ENCODE peak calls at places on chromosomes 12 and 14, in seven cellular contexts. E is tibial artery; P is uterus; O is hepatocyte; K is sigmoid colon; R is effector memory CD4-positive, alpha-beta T cell; D is tibial nerve. B is an unnamed sample. For H3K27me3, the result is how much of the 10 kb centered on the place peaks cover.

GRCh38 chr14:45664668-45665356 is 411.8 kb upstream of the MIS18BP1 start:
- DNase-seq in E (no peak), P (no peak), O (no peak), K (no peak), R (no peak), D (no peak), B (no peak)

GRCh38 chr12:65734226-65734625 is 90.1 kb upstream of the HMGA2 start:
- DNase-seq in E (no peak), P (no peak), O (no peak), K (no peak), R (no peak), D (no peak), B (no peak)

GRCh38 chr12:79433465-79434072 is 257.2 kb downstream of the PAWR start:
- DNase-seq in E (no peak), P (no peak), O (no peak), K (no peak), R (no peak), D (no peak), B (no peak)

GRCh38 chr14:75418779-75419768 is 8.7 kb upstream of the JDP2 start:
- DNase-seq in E (no peak), P (no peak), O (peak), K (no peak), R (no peak), D (no peak), B (peak)

GRCh38 chr14:38339704-38340103 is 83.8 kb upstream of the CLEC14A start:
- DNase-seq in E (no peak), P (no peak), O (no peak), K (no peak), R (no peak), D (no peak), B (no peak)

GRCh38 chr12:93709386-93709785 is 32.2 kb downstream of the CRADD start:
- DNase-seq in E (no peak), P (no peak), O (no peak), K (no peak), R (no peak), D (no peak), B (no peak)

GRCh38 chr14:79134346-79134745 is 964.2 kb downstream of the NRXN3 start:
- DNase-seq in E (no peak), P (no peak), O (no peak), K (no peak), R (no peak), D (no peak), B (no peak)

GRCh38 chr12:3040663-3041544 is 36.3 kb upstream of the TSPAN9 start:
- DNase-seq in E (no peak), P (no peak), O (no peak), K (no peak), R (no peak), D (no peak), B (no peak)

GRCh38 chr12:32070370-32070769 is 36.3 kb upstream of the BICD1 start:
- DNase-seq in E (no peak), P (no peak), O (no peak), K (no peak), R (no peak), D (no peak), B (no peak)

GRCh38 chr14:25090716-25091454 is 40.9 kb upstream of the STXBP6 start:
- DNase-seq in E (no peak), P (no peak), O (peak), K (no peak), R (no peak), D (no peak), B (no peak)

GRCh38 chr12:90908465-90908864 is 46.5 kb downstream of the CCER1 start:
- DNase-seq in E (no peak), P (no peak), O (no peak), K (no peak), R (no peak), D (no peak), B (no peak)

GRCh38 chr14:75578786-75579781 is 664 bp downstream of the FLVCR2 start:
- DNase-seq in E (peak), P (peak), O (peak), K (peak), R (no peak), D (peak), B (peak)

GRCh38 chr14:38261620-38262019 is 5.7 kb upstream of the CLEC14A start:
- DNase-seq in E (no peak), P (no peak), O (no peak), K (no peak), R (no peak), D (no peak), B (no peak)

GRCh38 chr12:165862-166368 is 48.0 kb downstream of the SLC6A12 start:
- DNase-seq in E (no peak), P (no peak), O (no peak), K (no peak), R (no peak), D (no peak), B (no peak)

DNA sequence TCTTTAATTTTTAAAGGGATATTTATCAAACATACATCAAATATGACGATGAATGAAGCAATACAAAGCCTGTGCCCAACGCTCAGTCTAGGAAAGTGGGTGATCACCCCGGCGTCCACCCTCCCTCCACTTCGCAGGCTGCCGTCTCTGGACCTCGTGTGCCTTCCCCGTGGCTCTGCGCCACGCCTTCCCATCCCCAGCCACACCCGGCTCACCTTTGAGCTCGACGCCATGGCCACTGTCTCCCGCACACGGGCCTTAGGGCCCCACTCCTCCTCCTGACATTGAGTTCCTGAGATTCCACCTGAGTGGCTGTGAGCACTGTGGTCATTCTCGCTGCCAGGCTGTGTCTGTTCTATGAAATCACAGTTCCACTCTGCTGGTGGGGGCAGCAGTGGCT is 56.7 kb downstream of the GALNT9 start:
- DNase-seq in E (no peak), P (no peak), O (no peak), K (no peak), R (no peak), D (no peak), B (no peak)
- H3K27me3 ChIP-seq in E (under half), P (under half), O (under half), K (under half), R (under half), D (half or more), B (under half)

DNA sequence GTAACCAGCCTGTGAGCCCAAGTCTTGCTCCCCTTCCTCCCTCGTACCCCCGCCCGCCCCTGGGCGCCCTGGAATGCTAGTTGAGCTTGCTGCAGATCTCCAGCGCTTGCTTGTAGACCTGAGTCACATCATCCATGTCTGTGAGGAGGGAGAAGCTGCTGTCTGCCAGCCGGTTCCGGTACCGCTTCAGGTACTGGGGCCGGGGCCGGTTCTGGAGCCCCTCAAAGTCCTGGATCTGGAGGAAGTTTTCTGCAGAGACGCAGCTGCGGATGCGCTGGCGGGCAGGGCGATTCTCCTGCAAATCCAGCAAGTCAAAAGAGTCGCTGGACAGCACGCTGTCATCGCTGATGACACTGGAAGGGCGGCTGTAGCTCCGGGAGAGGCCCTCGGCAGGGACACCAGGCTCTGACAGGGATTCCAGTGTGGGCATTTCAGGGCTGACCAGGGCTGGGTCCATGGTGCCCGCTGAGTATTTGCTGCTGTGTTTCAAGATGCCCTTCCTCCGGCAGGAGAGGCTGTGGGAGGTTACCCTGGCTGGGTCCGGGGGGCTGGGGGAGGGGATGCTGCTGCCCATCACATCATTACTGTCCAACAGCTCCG is 71.9 kb downstream of the NUAK1 start:
- DNase-seq in E (no peak), P (no peak), O (no peak), K (no peak), R (no peak), D (no peak), B (no peak)
- H3K4me3 ChIP-seq in E (no peak), P (no peak), O (no peak), K (no peak), R (no peak), D (no peak), B (no peak)

GRCh38 chr14:65826946-65827345 is 414.4 kb downstream of the FUT8 start:
- DNase-seq in E (no peak), P (no peak), O (no peak), K (no peak), R (no peak), D (no peak), B (no peak)
- H3K27me3 ChIP-seq in E (under half), P (under half), O (under half), K (under half), R (under half), D (under half), B (under half)

DNA sequence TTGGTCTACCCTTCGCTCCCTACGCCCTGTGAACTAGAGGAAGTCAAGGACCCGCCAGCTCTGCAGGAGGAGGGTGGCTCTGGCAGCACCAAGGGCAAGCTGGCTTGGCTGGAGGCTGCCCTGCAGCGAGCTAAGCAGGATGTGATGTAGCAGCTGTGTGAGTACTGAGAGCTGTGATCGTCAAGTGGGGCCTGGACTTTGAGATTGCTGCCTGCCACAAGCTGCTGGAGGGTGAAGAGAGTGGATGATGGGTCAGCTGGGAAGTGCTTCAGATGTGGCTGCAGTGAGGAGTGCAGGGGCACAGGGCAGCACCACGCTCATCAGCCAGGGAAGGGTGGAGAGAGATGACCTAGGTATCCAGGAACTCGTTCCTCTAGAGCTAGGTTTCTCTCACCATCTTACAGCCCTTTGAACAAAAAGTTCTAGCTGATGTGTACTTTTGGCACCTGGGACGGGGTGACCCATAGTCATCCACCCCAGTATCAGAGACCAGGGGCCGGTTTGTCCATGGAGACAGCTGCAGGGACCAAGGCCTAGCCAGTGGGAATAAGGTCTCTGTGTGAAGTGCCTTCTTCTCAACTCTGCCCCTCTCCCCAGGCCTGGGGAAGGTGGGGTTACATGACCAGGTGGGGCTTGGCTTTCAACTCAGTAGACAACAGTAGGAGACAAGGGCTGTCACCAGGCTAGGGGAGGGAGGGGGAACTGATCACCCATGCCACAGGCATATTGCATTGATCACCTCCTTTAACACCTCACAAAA is 3.2 kb downstream of the KRT86 start:
- DNase-seq in E (no peak), P (no peak), O (no peak), K (no peak), R (no peak), D (no peak), B (no peak)
- H3K4me3 ChIP-seq in E (no peak), P (no peak), O (no peak), K (no peak), R (no peak), D (no peak), B (no peak)

DNA sequence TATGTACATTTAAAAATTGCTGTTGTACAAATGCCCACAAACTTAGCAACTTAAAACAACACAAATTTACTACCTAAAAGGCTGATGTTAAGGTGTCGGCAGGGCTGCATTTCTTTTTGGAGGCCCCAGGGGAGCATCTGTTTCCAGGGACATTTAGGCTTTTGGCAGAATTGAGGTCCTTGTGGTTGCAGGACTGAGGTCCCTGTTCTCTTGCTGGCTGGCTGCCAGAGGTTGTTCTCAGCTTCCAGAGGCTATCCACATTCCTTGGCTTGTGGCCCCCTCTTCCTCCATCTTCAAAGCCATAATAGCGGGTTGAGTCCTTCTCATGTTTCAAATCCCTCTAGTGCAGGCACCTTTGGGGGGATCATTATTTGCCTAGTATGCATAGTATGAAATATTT is 22.4 kb upstream of the KRT83 start:
- DNase-seq in E (no peak), P (no peak), O (no peak), K (no peak), R (no peak), D (no peak), B (no peak)
- H3K27me3 ChIP-seq in E (under half), P (under half), O (under half), K (under half), R (under half), D (under half), B (under half)

DNA sequence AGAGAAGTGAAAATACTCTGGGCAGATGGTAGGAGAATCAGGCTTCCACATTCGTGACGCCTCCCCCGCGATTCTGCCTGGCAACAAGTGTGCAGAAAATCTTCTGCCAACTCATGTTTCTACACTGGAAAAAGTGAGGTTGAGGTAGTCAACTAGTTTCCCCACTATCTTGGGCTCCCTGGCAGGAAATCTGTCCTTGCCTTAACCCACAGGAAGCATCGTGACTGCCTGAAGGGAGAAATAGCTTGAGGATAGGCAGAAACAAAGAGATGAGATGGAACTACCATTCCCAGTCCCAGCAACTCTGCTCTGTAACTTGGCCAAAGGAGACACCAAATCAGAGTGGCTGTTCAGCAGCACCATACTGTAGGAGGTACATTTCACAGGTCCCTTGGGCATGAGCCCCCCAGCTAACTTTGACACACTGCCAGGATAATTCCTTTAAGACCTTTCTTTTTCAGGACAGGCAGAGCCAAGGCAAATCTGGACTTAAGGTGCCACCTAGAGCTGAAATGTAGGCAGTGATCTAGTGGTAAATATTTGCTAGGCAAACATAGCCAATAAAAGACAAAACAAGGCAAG is 205.0 kb downstream of the PTPRO start:
- DNase-seq in E (peak), P (no peak), O (no peak), K (no peak), R (no peak), D (peak), B (no peak)
- H3K4me3 ChIP-seq in E (no peak), P (no peak), O (no peak), K (no peak), R (no peak), D (no peak), B (no peak)

GRCh38 chr12:80709811-80710726 is 2.6 kb downstream of the MYF6 start:
- DNase-seq in E (no peak), P (no peak), O (peak), K (no peak), R (no peak), D (no peak), B (no peak)

GRCh38 chr12:80710727-80711066 is 3.3 kb downstream of the MYF6 start:
- DNase-seq in E (no peak), P (no peak), O (no peak), K (no peak), R (no peak), D (no peak), B (no peak)

GRCh38 chr12:80707830-80708534 is 548 bp downstream of the MYF6 start:
- DNase-seq in E (no peak), P (no peak), O (no peak), K (peak), R (no peak), D (no peak), B (no peak)

GRCh38 chr12:80707126-80707829 is at the start of gene MYF6:
- DNase-seq in E (no peak), P (no peak), O (no peak), K (no peak), R (no peak), D (no peak), B (no peak)

DNA sequence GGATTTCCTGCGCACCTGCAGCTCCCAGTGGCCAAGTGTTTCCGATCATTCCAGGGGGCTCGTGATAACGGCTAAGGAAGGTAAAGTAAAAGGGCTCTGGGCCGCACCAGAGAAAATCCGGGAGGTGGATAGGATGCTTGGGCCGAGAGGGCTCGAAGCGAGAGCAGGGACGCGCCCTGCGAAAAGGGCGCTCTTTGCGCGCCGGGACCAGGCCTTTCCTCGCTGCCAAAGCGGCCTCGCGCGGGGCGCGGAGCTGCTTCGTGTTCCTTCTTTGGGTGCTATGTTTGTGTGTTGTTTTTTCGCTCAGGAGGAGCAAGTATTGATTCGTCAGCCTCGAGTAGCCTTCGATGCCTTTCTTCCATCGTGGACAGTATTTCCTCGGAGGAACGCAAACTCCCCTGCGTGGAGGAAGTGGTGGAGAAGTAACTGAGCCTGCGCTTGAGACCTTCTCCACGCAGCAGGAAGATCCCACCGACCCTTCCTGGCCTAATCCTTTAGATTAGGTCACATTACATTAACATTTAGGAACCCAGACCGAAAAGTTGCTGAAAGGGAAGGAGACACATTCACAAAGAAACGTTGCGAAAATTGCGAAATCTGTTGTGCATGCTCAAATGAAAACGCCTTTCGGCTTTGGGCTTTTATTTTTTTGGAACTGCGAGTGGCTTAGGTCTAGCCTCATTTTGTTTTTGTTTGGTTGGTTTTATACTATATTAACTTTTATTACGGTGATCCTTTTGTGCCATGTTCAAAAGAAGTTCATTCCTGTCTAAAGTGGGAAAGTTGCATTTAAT is 1.3 kb downstream of the MYF6 start:
- DNase-seq in E (no peak), P (no peak), O (no peak), K (no peak), R (no peak), D (no peak), B (no peak)
- H3K27me3 ChIP-seq in E (under half), P (under half), O (half or more), K (under half), R (under half), D (under half), B (under half)

B was measured in right lobe of liver.